ENCODE peak calls at places on chromosomes 6 and 20, in six cellular contexts. One of them, this sample, is unnamed.
A peak's percentile ranks its signal among the peaks of the same experiment; 100 is the strongest.

GRCh38 chr6:141413196-141413595 is 719.5 kb upstream of the GJE1 start:
- DNase-seq in Panc1: no peak
- DNase-seq in endothelial cell of umbilical vein: no peak
- DNase-seq in choroid plexus epithelial cell: no peak
- DNase-seq in endodermal cell: no peak
- DNase-seq in cardiac fibroblast: peak; percentile 47
- DNase-seq in this sample: no peak

GRCh38 chr6:16322666-16323312 is 84.4 kb downstream of the GMPR start:
- DNase-seq in Panc1: no peak
- DNase-seq in endothelial cell of umbilical vein: no peak
- DNase-seq in choroid plexus epithelial cell: peak; percentile 88
- DNase-seq in endodermal cell: peak; percentile 82
- DNase-seq in cardiac fibroblast: peak; percentile 62
- DNase-seq in this sample: no peak

GRCh38 chr6:165941249-165941648 is 226.4 kb downstream of the TBXT start:
- DNase-seq in Panc1: no peak
- DNase-seq in endothelial cell of umbilical vein: no peak
- DNase-seq in choroid plexus epithelial cell: no peak
- DNase-seq in endodermal cell: no peak
- DNase-seq in cardiac fibroblast: no peak
- DNase-seq in this sample: no peak

GRCh38 chr6:52325695-52326471 is 36.1 kb upstream of the PAQR8 start:
- DNase-seq in Panc1: no peak
- DNase-seq in endothelial cell of umbilical vein: no peak
- DNase-seq in choroid plexus epithelial cell: no peak
- DNase-seq in endodermal cell: peak; percentile 87
- DNase-seq in cardiac fibroblast: no peak
- DNase-seq in this sample: no peak

GRCh38 chr20:63775096-63775978 is 35.8 kb downstream of the SLC2A4RG start:
- DNase-seq in Panc1: no peak
- DNase-seq in endothelial cell of umbilical vein: peak; percentile 60
- DNase-seq in choroid plexus epithelial cell: peak; percentile 53
- DNase-seq in endodermal cell: peak; percentile 93
- DNase-seq in cardiac fibroblast: peak; percentile 42
- DNase-seq in this sample: no peak

GRCh38 chr6:127459231-127459641 is at the start of gene KIAA0408:
- DNase-seq in Panc1: no peak
- DNase-seq in endothelial cell of umbilical vein: peak; percentile 23
- DNase-seq in choroid plexus epithelial cell: peak; percentile 45
- DNase-seq in endodermal cell: peak; percentile 82
- DNase-seq in cardiac fibroblast: peak; percentile 78
- DNase-seq in this sample: peak; percentile 36

GRCh38 chr20:58711266-58712051 is 18.9 kb downstream of the NPEPL1 start:
- DNase-seq in Panc1: no peak
- DNase-seq in endothelial cell of umbilical vein: no peak
- DNase-seq in choroid plexus epithelial cell: no peak
- DNase-seq in endodermal cell: peak; percentile 41
- DNase-seq in cardiac fibroblast: no peak
- DNase-seq in this sample: no peak

GRCh38 chr6:47428746-47429664 is 48.6 kb upstream of the CD2AP start:
- DNase-seq in Panc1: no peak
- DNase-seq in endothelial cell of umbilical vein: no peak
- DNase-seq in choroid plexus epithelial cell: no peak
- DNase-seq in endodermal cell: peak; percentile 49
- DNase-seq in cardiac fibroblast: no peak
- DNase-seq in this sample: no peak

GRCh38 chr6:43953794-43954310 is 173.4 kb downstream of the MRPL14 start:
- DNase-seq in Panc1: no peak
- DNase-seq in endothelial cell of umbilical vein: no peak
- DNase-seq in choroid plexus epithelial cell: peak; percentile 38
- DNase-seq in endodermal cell: peak; percentile 87
- DNase-seq in cardiac fibroblast: peak; percentile 34
- DNase-seq in this sample: no peak

GRCh38 chr6:100300221-100300736 is 164.4 kb downstream of the SIM1 start:
- DNase-seq in Panc1: peak; percentile 84
- DNase-seq in endothelial cell of umbilical vein: peak; percentile 85
- DNase-seq in choroid plexus epithelial cell: peak; percentile 97
- DNase-seq in endodermal cell: no peak
- DNase-seq in cardiac fibroblast: peak; percentile 88
- DNase-seq in this sample: peak; percentile 90

GRCh38 chr6:157757430-157758403 is 65.3 kb upstream of the SNX9 start:
- DNase-seq in Panc1: no peak
- DNase-seq in endothelial cell of umbilical vein: no peak
- DNase-seq in choroid plexus epithelial cell: no peak
- DNase-seq in endodermal cell: peak; percentile 13
- DNase-seq in cardiac fibroblast: no peak
- DNase-seq in this sample: no peak

GRCh38 chr20:44936510-44936909 is 23.7 kb downstream of the TOMM34 start:
- DNase-seq in Panc1: no peak
- DNase-seq in endothelial cell of umbilical vein: no peak
- DNase-seq in choroid plexus epithelial cell: no peak
- DNase-seq in endodermal cell: no peak
- DNase-seq in cardiac fibroblast: no peak
- DNase-seq in this sample: no peak

GRCh38 chr20:17809714-17810631 is 110.2 kb downstream of the BANF2 start:
- DNase-seq in Panc1: no peak
- DNase-seq in endothelial cell of umbilical vein: no peak
- DNase-seq in choroid plexus epithelial cell: no peak
- DNase-seq in endodermal cell: no peak
- DNase-seq in cardiac fibroblast: no peak
- DNase-seq in this sample: peak; percentile 59

GRCh38 chr6:46969206-46969605 is 47.5 kb upstream of the ADGRF5 start:
- DNase-seq in Panc1: no peak
- DNase-seq in endothelial cell of umbilical vein: no peak
- DNase-seq in choroid plexus epithelial cell: no peak
- DNase-seq in endodermal cell: no peak
- DNase-seq in cardiac fibroblast: no peak
- DNase-seq in this sample: no peak

GRCh38 chr6:42224222-42225042 is 6.8 kb upstream of the MRPS10 start:
- DNase-seq in Panc1: peak; percentile 98
- DNase-seq in endothelial cell of umbilical vein: peak; percentile 46
- DNase-seq in choroid plexus epithelial cell: peak; percentile 85
- DNase-seq in endodermal cell: no peak
- DNase-seq in cardiac fibroblast: peak; percentile 30
- DNase-seq in this sample: no peak

GRCh38 chr6:24858154-24858801 is 59.6 kb upstream of the ARMH2 start:
- DNase-seq in Panc1: no peak
- DNase-seq in endothelial cell of umbilical vein: peak; percentile 10
- DNase-seq in choroid plexus epithelial cell: no peak
- DNase-seq in endodermal cell: no peak
- DNase-seq in cardiac fibroblast: peak; percentile 69
- DNase-seq in this sample: no peak

GRCh38 chr20:49724637-49725606 is 11.2 kb upstream of the B4GALT5 start:
- DNase-seq in Panc1: no peak
- DNase-seq in endothelial cell of umbilical vein: peak; percentile 90
- DNase-seq in choroid plexus epithelial cell: peak; percentile 85
- DNase-seq in endodermal cell: no peak
- DNase-seq in cardiac fibroblast: peak; percentile 78
- DNase-seq in this sample: no peak

GRCh38 chr6:150975136-150975535 is 109.6 kb downstream of the MTHFD1L start:
- DNase-seq in Panc1: no peak
- DNase-seq in endothelial cell of umbilical vein: no peak
- DNase-seq in choroid plexus epithelial cell: no peak
- DNase-seq in endodermal cell: no peak
- DNase-seq in cardiac fibroblast: no peak
- DNase-seq in this sample: no peak

GRCh38 chr6:143754204-143754603 is 76.4 kb downstream of the PHACTR2 start:
- DNase-seq in Panc1: no peak
- DNase-seq in endothelial cell of umbilical vein: no peak
- DNase-seq in choroid plexus epithelial cell: no peak
- DNase-seq in endodermal cell: no peak
- DNase-seq in cardiac fibroblast: no peak
- DNase-seq in this sample: no peak

GRCh38 chr6:147904416-147904815 is 395.9 kb downstream of the SAMD5 start:
- DNase-seq in Panc1: no peak
- DNase-seq in endothelial cell of umbilical vein: no peak
- DNase-seq in choroid plexus epithelial cell: no peak
- DNase-seq in endodermal cell: no peak
- DNase-seq in cardiac fibroblast: no peak
- DNase-seq in this sample: no peak

GRCh38 chr6:149563203-149563927 is 2.8 kb upstream of the GINM1 start:
- DNase-seq in Panc1: no peak
- DNase-seq in endothelial cell of umbilical vein: peak; percentile 84
- DNase-seq in choroid plexus epithelial cell: peak; percentile 68
- DNase-seq in endodermal cell: no peak
- DNase-seq in cardiac fibroblast: peak; percentile 69
- DNase-seq in this sample: peak; percentile 53

GRCh38 chr6:150813319-150813992 is 52.0 kb upstream of the MTHFD1L start:
- DNase-seq in Panc1: no peak
- DNase-seq in endothelial cell of umbilical vein: no peak
- DNase-seq in choroid plexus epithelial cell: peak; percentile 7
- DNase-seq in endodermal cell: no peak
- DNase-seq in cardiac fibroblast: peak; percentile 44
- DNase-seq in this sample: no peak

GRCh38 chr6:69866351-69867074 is at the start of gene COL19A1:
- DNase-seq in Panc1: no peak
- DNase-seq in endothelial cell of umbilical vein: peak; percentile 21
- DNase-seq in choroid plexus epithelial cell: peak; percentile 10
- DNase-seq in endodermal cell: peak; percentile 82
- DNase-seq in cardiac fibroblast: peak; percentile 2
- DNase-seq in this sample: no peak

GRCh38 chr20:4800131-4800530 is 78.4 kb downstream of the PRND start:
- DNase-seq in Panc1: no peak
- DNase-seq in endothelial cell of umbilical vein: no peak
- DNase-seq in choroid plexus epithelial cell: no peak
- DNase-seq in endodermal cell: no peak
- DNase-seq in cardiac fibroblast: no peak
- DNase-seq in this sample: no peak

DNA sequence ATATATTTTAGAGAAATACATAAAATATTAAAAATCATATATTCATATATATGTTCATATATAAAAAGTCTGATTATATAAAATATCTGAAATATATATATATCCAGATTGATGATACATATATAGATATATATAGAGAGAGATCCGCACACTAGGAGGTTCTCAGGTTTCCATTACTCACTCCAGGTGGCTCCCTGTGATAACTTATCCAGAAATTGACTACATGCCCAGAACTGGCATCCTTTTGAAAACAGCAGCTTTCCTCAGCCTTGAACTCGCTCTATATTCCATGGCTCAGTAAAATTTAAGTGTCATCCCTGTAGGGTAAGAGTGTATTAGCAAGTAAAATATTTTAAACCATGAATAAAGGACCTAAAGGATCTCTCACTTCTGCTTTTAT is 206.8 kb downstream of the TINAG start:
- DNase-seq in Panc1: no peak
- DNase-seq in endothelial cell of umbilical vein: peak; percentile 61
- DNase-seq in choroid plexus epithelial cell: no peak
- DNase-seq in endodermal cell: no peak
- DNase-seq in cardiac fibroblast: no peak
- DNase-seq in this sample: no peak
- TF ChIP-seq CTCF in Panc1: no peak
- TF ChIP-seq CTCF in endothelial cell of umbilical vein: no peak
- TF ChIP-seq CTCF in choroid plexus epithelial cell: no peak
- TF ChIP-seq CTCF in endodermal cell: no peak
- TF ChIP-seq CTCF in cardiac fibroblast: no peak
- TF ChIP-seq CTCF in this sample: no peak

DNA sequence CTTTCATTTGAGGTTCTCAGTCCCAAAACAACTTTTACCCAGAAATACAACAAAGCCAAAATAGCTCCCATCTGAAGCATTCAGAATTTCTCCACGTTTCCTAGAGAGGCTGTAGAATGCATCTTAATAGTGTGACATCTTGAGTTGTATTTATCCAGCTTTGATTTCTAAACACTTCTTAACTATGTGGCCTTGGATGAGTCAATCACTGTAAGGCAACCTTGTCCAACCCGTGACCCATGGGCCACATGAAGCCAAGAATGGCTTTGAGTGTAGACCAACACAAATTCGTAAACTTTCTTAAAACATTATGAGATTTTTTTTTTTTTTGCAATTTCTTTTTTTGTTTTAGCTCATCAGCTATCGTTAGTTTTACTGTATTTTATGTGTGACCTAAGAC is 108.1 kb downstream of the RALGAPA2 start:
- DNase-seq in Panc1: no peak
- DNase-seq in endothelial cell of umbilical vein: no peak
- DNase-seq in choroid plexus epithelial cell: no peak
- DNase-seq in endodermal cell: no peak
- DNase-seq in cardiac fibroblast: no peak
- DNase-seq in this sample: no peak
- H3K4me3 ChIP-seq in Panc1: no peak overlapping the region
- H3K4me3 ChIP-seq in endothelial cell of umbilical vein: no peak overlapping the region
- H3K4me3 ChIP-seq in choroid plexus epithelial cell: no peak overlapping the region
- H3K4me3 ChIP-seq in endodermal cell: no peak overlapping the region
- H3K4me3 ChIP-seq in cardiac fibroblast: no peak overlapping the region
- H3K4me3 ChIP-seq in this sample: no peak overlapping the region

GRCh38 chr6:41073203-41073967 is 611 bp downstream of the NFYA start:
- DNase-seq in Panc1: no peak
- DNase-seq in endothelial cell of umbilical vein: peak; percentile 88
- DNase-seq in choroid plexus epithelial cell: peak; percentile 82
- DNase-seq in endodermal cell: peak; percentile 93
- DNase-seq in cardiac fibroblast: peak; percentile 88
- DNase-seq in this sample: no peak
- TF ChIP-seq CTCF in Panc1: peak; percentile 29
- TF ChIP-seq CTCF in endothelial cell of umbilical vein: peak; percentile 29
- TF ChIP-seq CTCF in choroid plexus epithelial cell: no peak
- TF ChIP-seq CTCF in endodermal cell: peak; percentile 74
- TF ChIP-seq CTCF in cardiac fibroblast: peak; percentile 7
- TF ChIP-seq CTCF in this sample: peak; percentile 23

GRCh38 chr6:11868392-11868791 is 89.8 kb upstream of the ADTRP start:
- DNase-seq in Panc1: no peak
- DNase-seq in endothelial cell of umbilical vein: no peak
- DNase-seq in choroid plexus epithelial cell: peak; percentile 12
- DNase-seq in endodermal cell: no peak
- DNase-seq in cardiac fibroblast: peak; percentile 9
- DNase-seq in this sample: no peak
- H3K4me3 ChIP-seq in Panc1: no peak overlapping the region
- H3K4me3 ChIP-seq in endothelial cell of umbilical vein: no peak overlapping the region
- H3K4me3 ChIP-seq in choroid plexus epithelial cell: no peak overlapping the region
- H3K4me3 ChIP-seq in endodermal cell: no peak overlapping the region
- H3K4me3 ChIP-seq in cardiac fibroblast: no peak overlapping the region
- H3K4me3 ChIP-seq in this sample: no peak overlapping the region

GRCh38 chr6:119349341-119350201 is at the start of gene MAN1A1:
- DNase-seq in Panc1: no peak
- DNase-seq in endothelial cell of umbilical vein: peak; percentile 91
- DNase-seq in choroid plexus epithelial cell: peak; percentile 77
- DNase-seq in endodermal cell: peak; percentile 96
- DNase-seq in cardiac fibroblast: peak; percentile 91
- DNase-seq in this sample: no peak

GRCh38 chr6:119349041-119349340 is 570 bp downstream of the MAN1A1 start:
- DNase-seq in Panc1: no peak
- DNase-seq in endothelial cell of umbilical vein: no peak
- DNase-seq in choroid plexus epithelial cell: no peak
- DNase-seq in endodermal cell: peak; percentile 80
- DNase-seq in cardiac fibroblast: no peak
- DNase-seq in this sample: no peak

GRCh38 chr6:119350202-119351004 is 842 bp upstream of the MAN1A1 start:
- DNase-seq in Panc1: peak; percentile 15
- DNase-seq in endothelial cell of umbilical vein: peak; percentile 66
- DNase-seq in choroid plexus epithelial cell: peak; percentile 82
- DNase-seq in endodermal cell: no peak
- DNase-seq in cardiac fibroblast: peak; percentile 84
- DNase-seq in this sample: peak; percentile 14

GRCh38 chr6:119348308-119349040 is 1.1 kb downstream of the MAN1A1 start:
- DNase-seq in Panc1: no peak
- DNase-seq in endothelial cell of umbilical vein: peak; percentile 30
- DNase-seq in choroid plexus epithelial cell: peak; percentile 50
- DNase-seq in endodermal cell: peak; percentile 83
- DNase-seq in cardiac fibroblast: no peak
- DNase-seq in this sample: no peak

GRCh38 chr6:119351005-119351394 is 1.4 kb upstream of the MAN1A1 start:
- DNase-seq in Panc1: no peak
- DNase-seq in endothelial cell of umbilical vein: peak; percentile 48
- DNase-seq in choroid plexus epithelial cell: peak; percentile 76
- DNase-seq in endodermal cell: no peak
- DNase-seq in cardiac fibroblast: peak; percentile 70
- DNase-seq in this sample: no peak
- TF ChIP-seq CTCF in Panc1: peak; percentile 70
- TF ChIP-seq CTCF in endothelial cell of umbilical vein: no peak
- TF ChIP-seq CTCF in choroid plexus epithelial cell: peak; percentile 59
- TF ChIP-seq CTCF in endodermal cell: peak; percentile 35
- TF ChIP-seq CTCF in cardiac fibroblast: peak; percentile 55
- TF ChIP-seq CTCF in this sample: peak; percentile 36

This sample was measured in AG04449.